ENCODE peak calls at places on chromosome X, in four cellular contexts. One of them, this sample, is unnamed.

GRCh38 chrX:38312436-38312835 is 14.9 kb downstream of the RPGR start:
- DNase-seq in stomach: no peak
- DNase-seq in H1: no peak
- DNase-seq in upper lobe of left lung: no peak
- DNase-seq in this sample: no peak

GRCh38 chrX:10414872-10415703 is 205.3 kb downstream of the MID1 start:
- DNase-seq in stomach: no peak
- DNase-seq in upper lobe of left lung: no peak
- DNase-seq in H1: no peak
- DNase-seq in this sample: no peak

GRCh38 chrX:136710324-136710951 is 62.5 kb downstream of the CD40LG start:
- DNase-seq in stomach: no peak
- DNase-seq in upper lobe of left lung: no peak
- DNase-seq in H1: no peak
- DNase-seq in this sample: no peak

GRCh38 chrX:48997455-48997854 is 4.6 kb downstream of the GRIPAP1 start:
- DNase-seq in stomach: no peak
- DNase-seq in upper lobe of left lung: no peak
- DNase-seq in H1: no peak
- DNase-seq in this sample: no peak

GRCh38 chrX:22634081-22634480 is 361.4 kb downstream of the CBLL2 start:
- DNase-seq in stomach: no peak
- DNase-seq in H1: no peak
- DNase-seq in upper lobe of left lung: no peak
- DNase-seq in this sample: no peak

GRCh38 chrX:134880866-134881265 is 109.9 kb upstream of the SMIM10 start:
- DNase-seq in stomach: no peak
- DNase-seq in H1: no peak
- DNase-seq in upper lobe of left lung: no peak
- DNase-seq in this sample: no peak

GRCh38 chrX:1551959-1552546 is 15.1 kb upstream of the P2RY8 start:
- DNase-seq in upper lobe of left lung: no peak
- DNase-seq in H1: no peak
- DNase-seq in stomach: no peak
- DNase-seq in this sample: no peak

GRCh38 chrX:71212536-71212935 is 10.5 kb upstream of the GJB1 start:
- DNase-seq in stomach: no peak
- DNase-seq in H1: no peak
- DNase-seq in upper lobe of left lung: no peak
- DNase-seq in this sample: no peak

GRCh38 chrX:131633285-131633917 is 89.5 kb downstream of the OR13H1 start:
- DNase-seq in H1: peak; percentile 2
- DNase-seq in upper lobe of left lung: peak; percentile 40
- DNase-seq in stomach: peak; percentile 58
- DNase-seq in this sample: peak; percentile 43

GRCh38 chrX:46831620-46832327 is 5.1 kb upstream of the RP2 start:
- DNase-seq in stomach: no peak
- DNase-seq in H1: no peak
- DNase-seq in upper lobe of left lung: no peak
- DNase-seq in this sample: no peak

GRCh38 chrX:108347800-108348199 is 90.4 kb downstream of the COL4A6 start:
- DNase-seq in stomach: no peak
- DNase-seq in H1: peak; percentile 17
- DNase-seq in upper lobe of left lung: no peak
- DNase-seq in this sample: no peak

GRCh38 chrX:121389976-121390709 is 342.7 kb downstream of the GLUD2 start:
- DNase-seq in upper lobe of left lung: no peak
- DNase-seq in stomach: no peak
- DNase-seq in H1: no peak
- DNase-seq in this sample: no peak

GRCh38 chrX:140762061-140762460 is 52.5 kb downstream of the LINC00632 start:
- DNase-seq in H1: no peak
- DNase-seq in upper lobe of left lung: peak; percentile 22
- DNase-seq in stomach: peak; percentile 38
- DNase-seq in this sample: peak; percentile 13

GRCh38 chrX:125205084-125205917 is 114.4 kb upstream of the TEX13C start:
- DNase-seq in H1: no peak
- DNase-seq in stomach: peak; percentile 37
- DNase-seq in upper lobe of left lung: no peak
- DNase-seq in this sample: peak; percentile 12

GRCh38 chrX:3143043-3143799 is 102.0 kb downstream of the ARSF start:
- DNase-seq in upper lobe of left lung: no peak
- DNase-seq in stomach: no peak
- DNase-seq in H1: no peak
- DNase-seq in this sample: no peak

GRCh38 chrX:103913356-103914020 is 48.9 kb upstream of the TMSB15B start:
- DNase-seq in upper lobe of left lung: no peak
- DNase-seq in H1: no peak
- DNase-seq in stomach: no peak
- DNase-seq in this sample: no peak

GRCh38 chrX:45515262-45516215 is 314.9 kb upstream of the DIPK2B start:
- DNase-seq in stomach: peak; percentile 42
- DNase-seq in H1: no peak
- DNase-seq in upper lobe of left lung: peak; percentile 83
- DNase-seq in this sample: peak; percentile 43
- TF ChIP-seq CTCF in stomach: peak; percentile 27
- TF ChIP-seq CTCF in H1: peak; percentile 43
- TF ChIP-seq CTCF in upper lobe of left lung: peak; percentile 34
- TF ChIP-seq CTCF in this sample: peak; percentile 45

GRCh38 chrX:130094712-130095111 is 15.6 kb downstream of the ELF4 start:
- DNase-seq in stomach: no peak
- DNase-seq in H1: no peak
- DNase-seq in upper lobe of left lung: no peak
- DNase-seq in this sample: no peak

GRCh38 chrX:130098202-130098552 is 12.1 kb downstream of the ELF4 start:
- DNase-seq in stomach: no peak
- DNase-seq in upper lobe of left lung: no peak
- DNase-seq in H1: no peak
- DNase-seq in this sample: no peak

GRCh38 chrX:130095249-130095648 is 15.0 kb downstream of the ELF4 start:
- DNase-seq in upper lobe of left lung: no peak
- DNase-seq in stomach: no peak
- DNase-seq in H1: no peak
- DNase-seq in this sample: no peak

GRCh38 chrX:130100180-130100579 is 10.1 kb downstream of the ELF4 start:
- DNase-seq in upper lobe of left lung: peak; percentile 58
- DNase-seq in H1: no peak
- DNase-seq in stomach: no peak
- DNase-seq in this sample: peak; percentile 59

GRCh38 chrX:130097507-130098201 is 12.6 kb downstream of the ELF4 start:
- DNase-seq in upper lobe of left lung: peak; percentile 57
- DNase-seq in stomach: peak; percentile 53
- DNase-seq in H1: no peak
- DNase-seq in this sample: peak; percentile 74
- TF ChIP-seq POLR2AphosphoS5 in upper lobe of left lung: peak; percentile 13
- TF ChIP-seq POLR2AphosphoS5 in stomach: no peak
- TF ChIP-seq POLR2AphosphoS5 in H1: no peak
- TF ChIP-seq POLR2AphosphoS5 in this sample: no peak

DNA sequence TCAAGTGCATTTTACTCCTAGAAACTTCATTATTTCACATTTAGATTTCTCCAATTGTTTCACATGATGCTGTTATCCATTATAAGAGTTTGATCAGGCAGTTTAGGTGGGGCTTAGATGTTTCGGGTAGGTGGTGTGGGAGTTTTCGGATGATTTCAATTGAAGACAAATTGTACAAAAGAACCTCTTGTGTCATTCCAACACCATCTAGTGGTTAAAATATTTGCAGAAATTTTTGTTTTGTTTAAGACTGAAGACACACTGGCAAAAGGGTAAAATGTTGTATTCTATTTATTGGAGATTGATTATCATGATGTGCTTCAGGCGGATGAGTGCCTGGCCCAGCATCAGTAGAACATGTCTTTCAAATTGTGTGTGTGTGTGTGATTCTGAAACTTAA is 212.7 kb downstream of the SH3BGRL start:
- DNase-seq in upper lobe of left lung: no peak
- DNase-seq in H1: no peak
- DNase-seq in stomach: no peak
- DNase-seq in this sample: no peak
- TF ChIP-seq CTCF in upper lobe of left lung: no peak
- TF ChIP-seq CTCF in H1: no peak
- TF ChIP-seq CTCF in stomach: no peak
- TF ChIP-seq CTCF in this sample: no peak

GRCh38 chrX:154548028-154548316 is 552 bp downstream of the IKBKG start:
- DNase-seq in upper lobe of left lung: no peak
- DNase-seq in H1: no peak
- DNase-seq in stomach: no peak
- DNase-seq in this sample: no peak

GRCh38 chrX:154544885-154545284 is 1.8 kb downstream of the G6PD start:
- DNase-seq in upper lobe of left lung: no peak
- DNase-seq in stomach: no peak
- DNase-seq in H1: no peak
- DNase-seq in this sample: no peak

GRCh38 chrX:154545673-154546274 is 872 bp downstream of the G6PD start:
- DNase-seq in stomach: no peak
- DNase-seq in H1: no peak
- DNase-seq in upper lobe of left lung: no peak
- DNase-seq in this sample: no peak

GRCh38 chrX:154547245-154548027 is at the start of gene IKBKG:
- DNase-seq in stomach: peak; percentile 89
- DNase-seq in H1: peak; percentile 54
- DNase-seq in upper lobe of left lung: peak; percentile 93
- DNase-seq in this sample: peak; percentile 92

DNA sequence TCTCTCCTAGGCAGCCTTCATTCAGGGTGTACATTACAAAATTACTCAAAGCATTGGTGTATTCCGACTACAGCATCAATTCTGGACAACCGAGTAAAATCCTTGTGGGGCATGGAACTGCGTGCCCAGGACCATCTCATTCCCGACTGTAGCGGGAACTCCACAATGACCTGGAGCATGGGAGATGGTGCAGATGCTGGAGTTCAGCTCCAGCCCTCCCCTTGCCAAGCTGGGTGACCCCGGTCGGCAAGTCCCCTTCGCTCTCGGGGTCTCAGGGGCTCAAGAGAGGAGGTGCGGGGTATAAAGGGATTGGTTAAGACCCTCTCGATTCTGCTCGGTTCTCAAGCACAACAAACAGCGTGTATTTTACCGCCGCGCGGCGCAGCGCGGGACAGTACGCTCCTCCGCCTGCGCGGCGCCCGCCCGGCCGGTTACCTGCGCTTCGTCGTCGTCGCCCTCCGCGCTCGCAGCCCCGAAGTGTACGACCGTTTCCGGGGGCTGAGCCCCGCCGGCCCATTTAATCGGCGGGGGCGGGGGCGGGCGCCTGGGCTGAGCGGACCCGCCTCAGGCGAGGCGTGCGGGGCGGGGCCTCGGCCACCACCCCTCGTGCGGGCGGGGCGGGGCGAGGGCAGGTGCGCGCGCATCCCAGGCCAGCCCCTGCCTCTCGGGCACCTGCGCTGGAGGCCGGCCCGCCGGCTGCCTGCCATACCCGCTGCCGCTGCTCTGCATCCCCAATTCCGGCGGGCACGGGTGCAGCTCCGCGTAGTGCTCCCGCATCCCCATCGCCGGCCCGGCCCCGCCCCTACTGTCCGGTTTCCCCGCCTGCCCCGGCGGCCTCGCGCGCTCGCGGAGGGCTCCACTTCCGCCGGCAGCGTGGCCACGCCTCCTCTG is at the start of gene G6PD:
- DNase-seq in H1: no peak
- DNase-seq in stomach: peak; percentile 80
- DNase-seq in upper lobe of left lung: peak; percentile 76
- DNase-seq in this sample: peak; percentile 83
- TF ChIP-seq POLR2AphosphoS5 in H1: peak; percentile 58
- TF ChIP-seq POLR2AphosphoS5 in stomach: no peak
- TF ChIP-seq POLR2AphosphoS5 in upper lobe of left lung: peak; percentile 6
- TF ChIP-seq POLR2AphosphoS5 in this sample: no peak

GRCh38 chrX:30489323-30489722 is 88.2 kb downstream of the TASL start:
- DNase-seq in upper lobe of left lung: no peak
- DNase-seq in stomach: no peak
- DNase-seq in H1: no peak
- DNase-seq in this sample: no peak
- TF ChIP-seq CTCF in upper lobe of left lung: no peak
- TF ChIP-seq CTCF in stomach: no peak
- TF ChIP-seq CTCF in H1: peak; percentile 41
- TF ChIP-seq CTCF in this sample: no peak

GRCh38 chrX:119686087-119686639 is 6.8 kb downstream of the SEPTIN6 start:
- DNase-seq in H1: no peak
- DNase-seq in stomach: no peak
- DNase-seq in upper lobe of left lung: no peak
- DNase-seq in this sample: peak; percentile 41

GRCh38 chrX:119687661-119688413 is 5.1 kb downstream of the SEPTIN6 start:
- DNase-seq in H1: no peak
- DNase-seq in upper lobe of left lung: no peak
- DNase-seq in stomach: no peak
- DNase-seq in this sample: no peak

GRCh38 chrX:119682019-119682989 is 10.7 kb downstream of the SEPTIN6 start:
- DNase-seq in upper lobe of left lung: no peak
- DNase-seq in H1: no peak
- DNase-seq in stomach: no peak
- DNase-seq in this sample: no peak

GRCh38 chrX:119684916-119685224 is 8.1 kb downstream of the SEPTIN6 start:
- DNase-seq in stomach: no peak
- DNase-seq in upper lobe of left lung: no peak
- DNase-seq in H1: no peak
- DNase-seq in this sample: no peak

DNA sequence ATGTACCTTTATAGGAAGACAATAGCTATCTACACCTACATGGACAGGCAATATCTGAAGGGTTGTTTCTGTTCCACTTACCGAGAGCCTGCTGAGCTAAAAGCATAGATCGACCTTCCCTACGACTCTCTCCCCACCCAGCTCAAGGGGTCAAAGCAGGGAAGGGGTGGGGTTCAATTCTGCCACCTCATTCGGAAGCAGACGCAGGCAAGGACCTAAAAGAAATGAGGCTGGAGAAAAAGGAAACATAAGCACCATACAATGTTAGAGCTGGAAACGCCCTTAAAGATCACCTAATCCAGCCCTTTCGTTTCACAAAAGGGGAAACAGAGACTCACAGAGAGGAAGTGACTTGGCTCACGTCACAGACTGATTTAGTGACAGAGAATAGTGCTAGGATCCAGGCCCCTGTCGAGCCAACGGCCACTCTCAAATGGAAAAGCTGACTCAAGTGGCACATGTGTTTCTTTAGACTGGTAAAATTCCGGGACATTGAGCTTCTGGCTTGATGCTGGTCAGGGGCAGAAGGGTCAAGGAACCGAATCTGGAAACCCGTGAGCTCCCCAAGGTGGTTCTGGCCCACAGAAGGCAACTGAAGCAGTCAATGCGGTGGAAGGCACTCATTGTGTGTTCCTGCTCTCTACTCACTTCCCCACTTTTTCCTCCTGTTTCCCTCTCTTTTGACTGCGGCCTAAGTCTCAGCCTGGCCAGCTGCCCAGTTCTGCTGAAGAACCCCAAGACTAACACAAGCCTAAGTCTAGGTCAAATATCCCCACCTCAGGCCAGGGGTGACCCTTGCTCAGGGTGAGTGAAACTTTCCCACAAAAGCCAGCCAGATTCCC is 7.5 kb downstream of the SEPTIN6 start:
- DNase-seq in H1: no peak
- DNase-seq in stomach: no peak
- DNase-seq in upper lobe of left lung: peak; percentile 65
- DNase-seq in this sample: no peak
- TF ChIP-seq POLR2AphosphoS5 in H1: no peak
- TF ChIP-seq POLR2AphosphoS5 in stomach: peak; percentile 55
- TF ChIP-seq POLR2AphosphoS5 in upper lobe of left lung: peak; percentile 37
- TF ChIP-seq POLR2AphosphoS5 in this sample: peak; percentile 13